ENCODE peak calls at places on chromosome 10, in four cellular contexts. G is H1, C is neuronal stem cell, O is mesenchymal stem cell. M is an unnamed sample. For H3K9me3, the result is how much of the 10 kb centered on the place peaks cover.

GRCh38 chr10:58943234-58943633 is 233.2 kb upstream of the PHYHIPL start:
- DNase-seq in G (no peak), C (no peak), O (no peak), M (no peak)

GRCh38 chr10:114648368-114648767 is 9.7 kb downstream of the ABLIM1 start:
- DNase-seq in G (no peak), C (no peak), O (peak), M (no peak)

GRCh38 chr10:90915141-90916075 is 5.5 kb downstream of the ANKRD1 start:
- DNase-seq in G (no peak), C (no peak), O (no peak), M (no peak)

GRCh38 chr10:117240105-117240729 is 697 bp upstream of the SLC18A2 start:
- DNase-seq in G (peak), C (no peak), O (no peak), M (peak)

GRCh38 chr10:9230625-9231024 is 1176.1 kb downstream of the GATA3 start:
- DNase-seq in G (no peak), C (no peak), O (no peak), M (no peak)

GRCh38 chr10:8238989-8239388 is 184.5 kb downstream of the GATA3 start:
- DNase-seq in G (no peak), C (no peak), O (no peak), M (no peak)

GRCh38 chr10:94074462-94074861 is 80.7 kb downstream of the PLCE1 start:
- DNase-seq in G (no peak), C (no peak), O (no peak), M (no peak)

GRCh38 chr10:119104653-119105024 is 726 bp downstream of the DENND10 start:
- DNase-seq in G (peak), C (peak), O (peak), M (peak)

GRCh38 chr10:285216-285967 is 150.1 kb downstream of the ZMYND11 start:
- DNase-seq in G (no peak), C (no peak), O (no peak), M (no peak)

GRCh38 chr10:77592946-77593636 is 44.5 kb downstream of the KCNMA1 start:
- DNase-seq in G (no peak), C (no peak), O (peak), M (no peak)

GRCh38 chr10:62779487-62780248 is 24.9 kb upstream of the ADO start:
- DNase-seq in G (no peak), C (no peak), O (peak), M (no peak)

GRCh38 chr10:33099748-33100147 is 141.7 kb upstream of the ITGB1 start:
- DNase-seq in G (no peak), C (no peak), O (no peak), M (no peak)

GRCh38 chr10:96271017-96271815 is at the start of gene BLNK:
- DNase-seq in G (no peak), C (no peak), O (peak), M (no peak)

GRCh38 chr10:57395921-57396320 is 871.8 kb downstream of the IPMK start:
- DNase-seq in G (no peak), C (no peak), O (peak), M (no peak)

GRCh38 chr10:89369142-89370105 is 8.4 kb upstream of the IFIT1B start:
- DNase-seq in G (no peak), C (no peak), O (peak), M (no peak)

GRCh38 chr10:96988421-96988820 is 156.3 kb downstream of the LCOR start:
- DNase-seq in G (no peak), C (no peak), O (no peak), M (no peak)

GRCh38 chr10:62805139-62806092 is 896 bp downstream of the ADO start:
- DNase-seq in G (peak), C (peak), O (peak), M (peak)

GRCh38 chr10:127963136-127963535 is 56.2 kb downstream of the PTPRE start:
- DNase-seq in G (no peak), C (no peak), O (no peak), M (no peak)

GRCh38 chr10:49550563-49550962 is 11.6 kb upstream of the ERCC6 start:
- DNase-seq in G (no peak), C (no peak), O (peak), M (peak)

GRCh38 chr10:46096426-46096825 is 50.4 kb upstream of the MSMB start:
- DNase-seq in G (no peak), C (no peak), O (peak), M (no peak)

GRCh38 chr10:70773461-70773860 is 11.7 kb downstream of the TBATA start:
- DNase-seq in G (no peak), C (no peak), O (no peak), M (no peak)

GRCh38 chr10:99782447-99783286 is at the start of gene ABCC2:
- DNase-seq in G (no peak), C (no peak), O (no peak), M (no peak)

GRCh38 chr10:77111611-77112550 is 525.7 kb downstream of the KCNMA1 start:
- DNase-seq in G (peak), C (peak), O (peak), M (no peak)

GRCh38 chr10:74977913-74978847 is 133.3 kb upstream of the SAMD8 start:
- DNase-seq in G (no peak), C (no peak), O (no peak), M (no peak)

GRCh38 chr10:27635699-27636270 is 109.8 kb downstream of the MKX start:
- DNase-seq in G (no peak), C (no peak), O (no peak), M (no peak)

GRCh38 chr10:119654540-119654939 is 3.4 kb downstream of the BAG3 start:
- DNase-seq in G (no peak), C (no peak), O (no peak), M (no peak)

GRCh38 chr10:124012583-124012982 is 80.8 kb downstream of the CHST15 start:
- DNase-seq in G (no peak), C (no peak), O (no peak), M (no peak)

GRCh38 chr10:6128591-6129383 is 40.0 kb downstream of the RBM17 start:
- DNase-seq in G (no peak), C (no peak), O (peak), M (no peak)

GRCh38 chr10:103350522-103351260 is at the start of gene PCGF6:
- DNase-seq in G (peak), C (peak), O (peak), M (peak)
- H3K4ac ChIP-seq in G (no peak), C (no peak), O (peak), M (no peak)

GRCh38 chr10:31204090-31204489 is 114.9 kb upstream of the ZEB1 start:
- DNase-seq in G (no peak), C (no peak), O (peak), M (no peak)
- H3K9me3 ChIP-seq in G (under half), C (under half), O (under half), M (under half)

GRCh38 chr10:76038696-76039095 is 607.3 kb downstream of the LRMDA start:
- DNase-seq in G (no peak), C (no peak), O (no peak), M (no peak)

GRCh38 chr10:76035728-76036409 is 604.4 kb downstream of the LRMDA start:
- DNase-seq in G (no peak), C (no peak), O (no peak), M (no peak)

GRCh38 chr10:76036962-76037361 is 605.5 kb downstream of the LRMDA start:
- DNase-seq in G (no peak), C (no peak), O (no peak), M (no peak)

GRCh38 chr10:76036410-76036940 is 605.1 kb downstream of the LRMDA start:
- DNase-seq in G (peak), C (no peak), O (peak), M (peak)

DNA sequence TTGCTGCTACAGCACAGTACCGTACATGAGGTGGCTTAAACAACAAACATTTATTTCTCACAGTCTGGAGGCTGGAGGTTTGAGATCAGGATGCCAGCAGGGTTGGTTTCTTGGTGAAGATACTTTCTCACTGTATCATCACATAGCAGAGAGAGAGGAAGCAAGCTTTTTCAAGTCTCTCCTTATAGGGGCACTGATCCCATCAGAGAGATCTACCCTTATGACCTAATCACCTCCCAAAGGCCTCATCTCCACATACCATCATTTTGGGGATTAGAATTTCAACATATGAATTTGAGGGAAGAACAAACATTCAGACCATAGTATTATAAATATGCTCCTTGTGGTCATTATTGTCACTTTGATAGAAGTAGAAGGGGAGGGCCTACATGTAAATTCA is 606.1 kb downstream of the LRMDA start:
- DNase-seq in G (no peak), C (no peak), O (peak), M (no peak)
- H2BK5ac ChIP-seq in G (no peak), C (no peak), O (no peak), M (no peak)

GRCh38 chr10:69733791-69734261 is 67.9 kb upstream of the COL13A1 start:
- DNase-seq in G (no peak), C (no peak), O (peak), M (no peak)

GRCh38 chr10:69732147-69732825 is 69.4 kb upstream of the COL13A1 start:
- DNase-seq in G (no peak), C (no peak), O (no peak), M (no peak)

GRCh38 chr10:69731184-69731583 is 70.5 kb upstream of the COL13A1 start:
- DNase-seq in G (no peak), C (no peak), O (peak), M (no peak)

GRCh38 chr10:69731698-69732097 is 70.0 kb upstream of the COL13A1 start:
- DNase-seq in G (no peak), C (no peak), O (no peak), M (no peak)

GRCh38 chr10:69732826-69733150 is 68.9 kb upstream of the COL13A1 start:
- DNase-seq in G (no peak), C (no peak), O (no peak), M (no peak)
- H3K4ac ChIP-seq in G (no peak), C (no peak), O (no peak), M (no peak)

DNA sequence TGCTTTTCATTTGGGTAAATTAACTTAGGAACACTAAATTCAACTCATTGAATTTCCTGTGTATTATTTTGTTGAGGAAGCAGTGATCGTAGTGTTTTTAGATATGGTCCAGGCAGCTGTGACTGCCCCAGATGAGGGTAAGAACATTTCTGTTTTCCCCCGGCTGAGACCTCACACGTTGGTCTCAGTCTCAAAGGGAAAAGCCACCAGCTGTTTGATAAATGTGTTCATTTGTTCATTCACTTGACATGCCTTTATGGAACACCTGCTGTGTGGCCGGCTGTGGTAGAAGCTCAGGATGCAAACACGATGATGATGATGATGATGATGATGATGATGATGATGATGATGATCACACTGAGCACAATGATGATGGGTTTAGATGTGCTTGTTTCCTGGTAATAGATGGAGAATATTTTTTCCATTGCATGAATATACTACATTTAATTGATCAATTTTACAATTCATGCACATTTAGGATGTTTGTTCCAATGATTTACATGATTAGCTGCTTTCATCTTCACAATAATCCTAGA is 125.6 kb upstream of the ZNF32 start:
- DNase-seq in G (no peak), C (no peak), O (no peak), M (no peak)
- H3K9me3 ChIP-seq in G (under half), C (under half), O (under half), M (under half)